ENCODE peak calls at places on chromosomes 5 and 9, in ten cellular contexts. A is hepatocyte, Z is lung, T is pancreas, B is cardiac muscle cell, K is breast epithelium, Y is thyroid gland, F is heart left ventricle, G is heart right ventricle, O is neuronal stem cell. H is an unnamed sample.

GRCh38 chr5:119019431-119020348 is 31.3 kb upstream of the DTWD2 start:
- DNase-seq in B (no peak), Y (peak; percentile 61), G (no peak), K (no peak), F (no peak), T (no peak), Z (no peak), A (no peak), O (no peak), H (peak; percentile 29)

GRCh38 chr9:108002296-108003056 is 512.9 kb upstream of the KLF4 start:
- DNase-seq in T (peak; percentile 17), Z (peak; percentile 30), F (no peak), B (no peak), G (no peak), K (no peak), A (peak; percentile 41), O (no peak), Y (no peak), H (no peak)

GRCh38 chr9:116365056-116365471 is 211.5 kb downstream of the PAPPA start:
- DNase-seq in Y (peak; percentile 72), G (peak; percentile 51), O (no peak), K (no peak), B (no peak), T (peak; percentile 50), A (peak; percentile 70), Z (no peak), F (peak; percentile 67), H (peak; percentile 85)

GRCh38 chr5:39605966-39606591 is 181.3 kb upstream of the DAB2 start:
- DNase-seq in Y (no peak), F (no peak), T (no peak), B (no peak), G (no peak), O (no peak), Z (no peak), A (no peak), K (no peak), H (no peak)

GRCh38 chr5:170597876-170598275 is 94.1 kb downstream of the KCNIP1 start:
- DNase-seq in O (no peak), K (no peak), F (peak; percentile 17), Z (no peak), G (no peak), Y (peak; percentile 19), T (no peak), A (no peak), B (no peak), H (peak; percentile 62)

GRCh38 chr9:94847486-94847885 is 121.0 kb downstream of the AOPEP start:
- DNase-seq in B (no peak), Z (no peak), G (no peak), F (no peak), A (no peak), T (no peak), Y (no peak), K (no peak), O (no peak), H (no peak)

GRCh38 chr5:115069087-115069968 is 100.4 kb downstream of the TRIM36 start:
- DNase-seq in F (peak; percentile 8), Y (peak; percentile 35), O (peak; percentile 59), G (no peak), A (peak; percentile 66), B (peak; percentile 70), Z (no peak), K (no peak), T (peak; percentile 27), H (no peak)

GRCh38 chr5:80116465-80116864 is 81.3 kb downstream of the THBS4 start:
- DNase-seq in Z (no peak), T (no peak), B (no peak), F (no peak), Y (no peak), A (no peak), G (no peak), O (no peak), K (no peak), H (no peak)

GRCh38 chr9:30348904-30349303 is 2035.5 kb upstream of the ACO1 start:
- DNase-seq in Z (no peak), F (no peak), A (no peak), K (no peak), Y (no peak), O (no peak), T (no peak), B (no peak), G (no peak), H (no peak)

GRCh38 chr5:140381351-140381750 is 20.3 kb upstream of the ANKHD1 start:
- DNase-seq in K (no peak), Z (no peak), O (no peak), B (no peak), A (no peak), G (no peak), Y (no peak), T (no peak), F (no peak), H (no peak)

GRCh38 chr9:129548571-129549135 is 72.2 kb downstream of the C9orf50 start:
- DNase-seq in Y (no peak), T (no peak), O (no peak), G (peak; percentile 65), F (peak; percentile 61), B (no peak), A (no peak), Z (no peak), K (no peak), H (peak; percentile 91)

GRCh38 chr5:159419567-159419966 is 89.3 kb upstream of the IL12B start:
- DNase-seq in Z (no peak), G (no peak), F (no peak), Y (peak; percentile 15), K (no peak), B (no peak), O (no peak), T (no peak), A (no peak), H (no peak)

GRCh38 chr9:36135791-36136276 is 699 bp upstream of the GLIPR2 start:
- DNase-seq in A (no peak), G (no peak), K (no peak), T (no peak), B (peak; percentile 3), F (no peak), Y (no peak), Z (no peak), O (no peak), H (no peak)

GRCh38 chr5:82885657-82886389 is 191.4 kb downstream of the TMEM167A start:
- DNase-seq in G (no peak), B (no peak), A (peak; percentile 7), F (no peak), K (no peak), Y (no peak), T (no peak), O (no peak), Z (no peak), H (no peak)

GRCh38 chr9:77712533-77713130 is 64.5 kb upstream of the GNA14 start:
- DNase-seq in B (no peak), K (no peak), Y (no peak), F (no peak), Z (no peak), A (peak; percentile 33), O (no peak), G (no peak), T (no peak), H (no peak)

GRCh38 chr5:138623053-138623452 is 47.9 kb upstream of the HSPA9 start:
- DNase-seq in A (no peak), G (no peak), B (no peak), Y (peak; percentile 72), F (no peak), O (no peak), T (no peak), K (no peak), Z (peak; percentile 60), H (no peak)

GRCh38 chr9:89986190-89986589 is 381.4 kb downstream of the GADD45G start:
- DNase-seq in T (no peak), B (no peak), F (no peak), K (no peak), G (no peak), O (no peak), Z (no peak), A (no peak), Y (no peak), H (no peak)

GRCh38 chr5:1879292-1880263 is 3.1 kb downstream of the IRX4 start:
- DNase-seq in G (no peak), K (no peak), T (no peak), Y (no peak), Z (no peak), F (no peak), A (no peak), O (no peak), B (no peak), H (peak; percentile 38)
- H3K27me3 ChIP-seq in G (peaks cover 96% of the 10 kb centered on the region), K (peaks cover 91% of the 10 kb centered on the region), T (peaks cover 69% of the 10 kb centered on the region), Y (peaks cover 53% of the 10 kb centered on the region), Z (peaks cover 63% of the 10 kb centered on the region), F (peaks cover 91% of the 10 kb centered on the region), A (peaks cover 98% of the 10 kb centered on the region), O (peaks cover 93% of the 10 kb centered on the region), B (peaks cover 100% of the 10 kb centered on the region), H (no peaks in the 10 kb centered on the region)

GRCh38 chr5:56677693-56678092 is 137.7 kb upstream of the MAP3K1 start:
- DNase-seq in F (no peak), G (no peak), Z (no peak), T (no peak), K (no peak), O (no peak), A (no peak), Y (no peak), B (no peak), H (no peak)
- H3K4me1 ChIP-seq in F (peaks cover 34% of the 10 kb centered on the region), G (peaks cover 13% of the 10 kb centered on the region), Z (peaks cover 2% of the 10 kb centered on the region), T (no peaks in the 10 kb centered on the region), K (peaks cover 5% of the 10 kb centered on the region), O (no peaks in the 10 kb centered on the region), A (peaks cover 19% of the 10 kb centered on the region), Y (no peaks in the 10 kb centered on the region), B (no peaks in the 10 kb centered on the region), H (peaks cover 2% of the 10 kb centered on the region)

DNA sequence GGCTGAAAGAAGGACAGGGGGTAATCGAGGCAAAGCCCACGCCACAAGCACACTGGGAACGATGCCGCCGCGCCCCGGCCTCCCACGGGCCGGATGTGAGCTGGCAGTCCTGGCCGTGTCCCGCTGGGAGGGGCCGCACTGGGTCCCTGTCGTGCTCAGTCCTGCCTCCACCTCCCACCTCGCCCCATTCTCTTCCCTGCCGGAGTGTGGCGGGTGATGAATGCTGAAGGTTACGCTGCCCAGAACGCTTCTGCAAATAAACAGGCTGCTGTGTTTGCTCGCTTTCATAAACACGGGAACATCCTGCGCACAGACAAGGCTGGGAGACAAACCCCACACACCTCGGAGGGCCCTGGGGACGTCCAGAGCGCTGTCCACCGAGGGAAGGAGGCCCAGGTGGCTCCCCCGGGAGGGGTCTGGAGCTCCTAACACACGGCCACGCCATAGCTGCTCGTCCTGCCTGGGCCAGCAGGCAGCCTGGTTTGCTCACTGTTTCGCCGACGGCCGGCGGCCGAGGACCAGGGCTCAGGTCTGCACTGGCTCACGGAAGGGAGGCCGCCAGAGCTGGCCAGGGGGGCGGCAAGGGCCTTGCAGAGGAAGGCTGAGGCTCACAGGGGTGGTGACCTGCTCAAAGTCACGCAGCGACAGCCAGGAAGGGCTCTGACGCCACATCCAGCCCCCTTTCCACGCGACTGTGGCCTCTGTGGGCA is 2.3 kb downstream of the DNLZ start:
- DNase-seq in B (no peak), K (no peak), T (no peak), Z (no peak), F (no peak), A (no peak), G (no peak), O (no peak), Y (no peak), H (no peak)
- H3K4me3 ChIP-seq in B (no peak overlapping the region), K (no peak overlapping the region), T (no peak overlapping the region), Z (no peak overlapping the region), F (no peak overlapping the region), A (no peak overlapping the region), G (no peak overlapping the region), O (peak overlapping the region; percentile 50), Y (no peak overlapping the region), H (no peak overlapping the region)

GRCh38 chr5:176425791-176426190 is 9.5 kb upstream of the CLTB start:
- DNase-seq in B (no peak), T (no peak), O (no peak), Y (no peak), Z (no peak), F (no peak), G (no peak), A (no peak), K (no peak), H (no peak)
- H3K27me3 ChIP-seq in B (no peaks in the 10 kb centered on the region), T (no peaks in the 10 kb centered on the region), O (no peaks in the 10 kb centered on the region), Y (no peaks in the 10 kb centered on the region), Z (no peaks in the 10 kb centered on the region), F (no peaks in the 10 kb centered on the region), G (no peaks in the 10 kb centered on the region), A (no peaks in the 10 kb centered on the region), K (no peaks in the 10 kb centered on the region), H (no peaks in the 10 kb centered on the region)